ENCODE peak calls at places on chromosome 22, in eight cellular contexts. Q is A549; R is AG04450; V is psoas muscle; M is right atrium auricular region; O is CD4-positive, alpha-beta T cell; Z is gastrocnemius medialis; C is lower lobe of right lung. J is an unnamed sample.

GRCh38 chr22:24400726-24401596 is 26.4 kb upstream of the ADORA2A start:
- DNase-seq in R (no peak), Q (no peak), Z (no peak), M (no peak), O (no peak), C (no peak), V (no peak), J (no peak)

GRCh38 chr22:31148516-31148915 is 8.2 kb upstream of the PLA2G3 start:
- DNase-seq in V (no peak), Q (no peak), O (no peak), Z (no peak), C (no peak), R (no peak), M (no peak), J (no peak)

GRCh38 chr22:39144101-39144815 is 8.2 kb downstream of the CBX7 start:
- DNase-seq in M (no peak), Q (no peak), O (peak; percentile 43), Z (no peak), V (no peak), C (peak; percentile 61), R (no peak), J (no peak)

GRCh38 chr22:32539631-32540449 is 65.2 kb downstream of the FBXO7 start:
- DNase-seq in O (no peak), Q (peak; percentile 16), V (no peak), R (no peak), M (no peak), C (no peak), Z (no peak), J (peak; percentile 32)

GRCh38 chr22:29946220-29946619 is 63.2 kb downstream of the MTMR3 start:
- DNase-seq in C (no peak), V (no peak), Z (no peak), M (no peak), Q (no peak), R (no peak), O (no peak), J (no peak)

GRCh38 chr22:45010532-45010900 is 711 bp upstream of the PHF21B start:
- DNase-seq in Q (no peak), R (no peak), V (no peak), Z (no peak), C (peak; percentile 25), M (no peak), O (no peak), J (no peak)

GRCh38 chr22:28373841-28374240 is 305.8 kb downstream of the TTC28 start:
- DNase-seq in Z (no peak), R (no peak), Q (no peak), C (no peak), O (no peak), V (no peak), M (no peak), J (no peak)

GRCh38 chr22:34102633-34103032 is 182.4 kb upstream of the LARGE1 start:
- DNase-seq in M (no peak), V (no peak), R (no peak), O (no peak), Q (no peak), Z (no peak), C (no peak), J (no peak)

DNA sequence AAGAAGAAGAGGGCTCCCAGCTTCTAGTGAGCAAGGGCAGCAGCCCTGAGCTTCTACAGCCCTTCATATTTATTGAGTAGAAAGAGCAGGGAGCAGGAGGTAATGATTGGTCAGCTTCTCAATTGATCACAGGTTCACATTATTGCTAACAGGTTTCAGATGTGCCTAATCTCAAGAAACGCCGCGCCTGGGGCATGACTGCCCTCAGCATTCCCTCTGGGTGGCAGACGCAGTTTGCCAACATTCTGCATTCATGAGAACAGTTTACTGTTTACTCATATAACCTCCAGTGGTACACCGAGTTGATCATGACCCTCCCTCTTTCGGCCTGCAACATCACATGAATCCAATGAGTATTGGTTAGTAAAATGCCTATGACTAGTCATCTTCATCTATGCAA is 4.7 kb upstream of the ZNF74 start:
- DNase-seq in M (no peak), C (no peak), Q (no peak), R (no peak), O (no peak), V (no peak), Z (no peak), J (no peak)
- H3K27ac ChIP-seq in M (no peak overlapping the region), C (no peak overlapping the region), Q (no peak overlapping the region), R (no peak overlapping the region), O (no peak overlapping the region), V (no peak overlapping the region), Z (no peak overlapping the region), J (no peak overlapping the region)

DNA sequence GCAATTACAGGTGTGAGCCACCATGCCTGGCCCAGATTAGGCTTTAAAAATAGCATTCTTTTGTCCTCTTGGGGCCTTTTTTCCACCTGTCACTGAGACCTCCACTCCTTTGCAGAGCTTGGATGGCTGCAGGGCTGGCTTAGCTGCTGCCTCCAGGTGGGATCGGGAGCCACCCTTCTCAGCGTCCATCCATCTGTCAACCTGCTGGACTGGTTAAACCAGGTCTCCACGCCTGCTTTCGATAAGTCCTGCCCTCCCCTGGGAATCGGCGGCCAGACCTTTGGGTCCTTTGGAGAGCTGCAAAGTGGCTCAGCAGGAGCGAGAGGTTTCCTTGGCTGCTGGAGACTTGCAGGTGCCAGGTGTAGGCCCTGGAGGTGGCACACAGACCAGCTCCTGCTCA is 23.4 kb upstream of the GRAMD4 start:
- DNase-seq in Q (no peak), Z (no peak), R (no peak), V (no peak), M (no peak), O (no peak), C (peak; percentile 89), J (peak; percentile 16)
- TF ChIP-seq CTCF in Q (no peak), Z (no peak), R (no peak), V (no peak), M (no peak), O (no peak), C (no peak), J (peak; percentile 48)

GRCh38 chr22:46068176-46068907 is 82.0 kb upstream of the PPARA start:
- DNase-seq in O (no peak), R (no peak), C (no peak), M (no peak), V (no peak), Z (no peak), Q (no peak), J (no peak)

GRCh38 chr22:46067159-46068111 is 82.9 kb upstream of the PPARA start:
- DNase-seq in C (peak; percentile 16), M (no peak), Q (no peak), R (no peak), V (no peak), Z (peak; percentile 15), O (no peak), J (no peak)

GRCh38 chr22:46065733-46066454 is 84.4 kb upstream of the PPARA start:
- DNase-seq in Q (no peak), R (no peak), O (no peak), V (no peak), C (no peak), M (no peak), Z (no peak), J (no peak)

GRCh38 chr22:46064966-46065666 is 85.2 kb upstream of the PPARA start:
- DNase-seq in R (no peak), O (no peak), Z (peak; percentile 33), M (no peak), V (no peak), Q (no peak), C (no peak), J (peak; percentile 47)

GRCh38 chr22:46066691-46067090 is 83.6 kb upstream of the PPARA start:
- DNase-seq in R (no peak), C (peak; percentile 25), O (no peak), Q (no peak), V (no peak), Z (peak; percentile 55), M (no peak), J (no peak)
- H3K27ac ChIP-seq in R (no peak overlapping the region), C (peak overlapping the region; percentile 97), O (no peak overlapping the region), Q (peak overlapping the region; percentile 100), V (peak overlapping the region; percentile 99), Z (peak overlapping the region; percentile 98), M (peak overlapping the region; percentile 100), J (peak overlapping the region; percentile 98)

DNA sequence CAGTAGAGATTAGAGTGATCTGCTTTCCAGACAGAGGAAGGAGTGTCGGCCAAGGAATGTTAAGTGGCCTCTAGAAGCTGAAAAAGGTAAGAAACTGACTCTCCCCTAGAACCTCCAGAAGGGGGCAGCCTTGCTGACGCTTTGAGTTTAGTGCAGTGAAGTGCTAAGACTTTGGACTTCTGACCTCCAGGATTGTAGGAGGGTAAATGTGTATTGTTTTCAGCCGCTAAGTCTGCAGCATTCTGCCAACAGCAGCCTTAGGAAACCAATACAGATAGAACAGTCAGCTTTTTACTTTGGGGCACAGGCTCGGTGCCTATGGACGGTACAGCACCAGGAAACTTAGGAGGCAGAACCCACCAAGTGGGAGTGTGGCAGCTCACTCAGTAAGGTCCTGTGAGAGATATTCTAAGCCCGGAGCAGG is 3.6 kb upstream of the TBC1D22A start:
- DNase-seq in M (no peak), O (peak; percentile 55), Z (no peak), V (no peak), R (peak; percentile 32), C (peak; percentile 53), Q (peak; percentile 72), J (no peak)
- TF ChIP-seq CTCF in M (peak; percentile 75), O (peak; percentile 72), Z (peak; percentile 68), V (peak; percentile 71), R (peak; percentile 82), C (peak; percentile 78), Q (peak; percentile 57), J (peak; percentile 82)

DNA sequence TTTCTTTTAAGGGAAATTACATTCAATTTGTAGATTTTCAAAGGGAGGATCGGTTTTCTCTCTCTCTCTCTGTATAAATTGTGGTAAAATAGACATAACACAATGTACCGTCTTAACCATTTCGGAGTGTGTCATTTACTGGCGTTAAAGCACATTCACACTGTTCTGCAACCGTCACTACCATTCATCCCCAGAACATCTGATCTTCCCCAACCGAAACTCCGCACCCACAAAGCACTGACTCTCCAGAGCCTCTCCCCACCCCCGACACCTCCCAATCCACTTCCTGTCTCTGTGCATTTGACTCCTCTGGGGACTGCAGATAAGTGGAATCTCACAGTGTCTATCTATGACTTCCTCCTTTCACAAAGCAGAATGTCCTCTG is 15.9 kb upstream of the GRAMD4 start:
- DNase-seq in Z (peak; percentile 55), M (no peak), V (peak; percentile 24), Q (no peak), C (peak; percentile 70), O (no peak), R (no peak), J (no peak)
- H3K27ac ChIP-seq in Z (peak overlapping the region; percentile 27), M (peak overlapping the region; percentile 77), V (no peak overlapping the region), Q (no peak overlapping the region), C (peak overlapping the region; percentile 53), O (no peak overlapping the region), R (no peak overlapping the region), J (no peak overlapping the region)

DNA sequence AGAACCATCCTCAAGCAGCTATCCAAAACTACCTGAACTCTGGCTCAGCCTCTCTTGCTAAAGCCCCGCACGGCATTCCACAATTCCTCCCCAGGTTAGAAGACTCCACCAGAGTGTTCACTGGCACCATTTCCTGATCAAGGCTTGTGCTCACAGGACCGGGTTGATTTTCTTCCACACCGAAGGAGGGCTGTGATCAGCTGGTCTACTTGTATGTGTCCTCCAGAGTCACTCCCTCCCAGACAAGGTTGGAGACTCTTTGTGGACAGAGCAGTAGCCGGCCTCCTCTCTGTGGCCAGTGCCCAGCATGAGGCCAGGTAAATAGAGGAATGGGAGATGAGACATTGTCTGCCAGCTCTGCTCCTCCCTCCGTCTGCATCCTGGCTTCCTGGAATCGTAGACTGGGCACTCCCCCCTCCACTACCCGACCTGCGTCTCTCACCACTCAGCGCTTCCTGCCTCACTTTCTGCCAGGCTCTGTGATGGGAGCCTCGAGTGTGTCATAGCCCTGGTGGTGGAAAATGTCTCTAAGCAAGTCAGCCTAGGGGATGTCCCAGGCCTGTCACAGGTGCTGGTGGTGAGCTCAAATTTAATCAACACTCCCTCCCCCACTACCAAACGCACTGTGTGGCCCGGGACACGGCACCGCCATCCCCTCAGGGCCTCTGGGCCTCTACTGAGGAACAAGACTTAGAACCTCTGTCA is 12.5 kb upstream of the TMPRSS6 start:
- DNase-seq in Q (peak; percentile 36), Z (no peak), O (peak; percentile 94), M (no peak), R (no peak), C (no peak), V (no peak), J (peak; percentile 85)
- TF ChIP-seq CTCF in Q (no peak), Z (no peak), O (peak; percentile 35), M (no peak), R (no peak), C (no peak), V (no peak), J (peak; percentile 51)